ENCODE peak calls at places on chromosomes 1 and 21, in ten cellular contexts. I is H9; L is endodermal cell; W is fibroblast of lung; Z is right lobe of liver; T is neural progenitor cell; E is CD8-positive, alpha-beta T cell; S is A549; F is left lung; C is OCI-LY7. K is an unnamed sample. For H3K4me1, the result is how much of the 10 kb centered on the place peaks cover.

GRCh38 chr21:20720623-20721022 is 277.6 kb upstream of the NCAM2 start:
- DNase-seq in I (no peak), L (no peak), W (peak), Z (no peak), T (no peak), E (no peak), S (no peak), F (no peak), C (no peak), K (no peak)

GRCh38 chr1:114901739-114902255 is 47.1 kb downstream of the SYCP1 start:
- DNase-seq in I (peak), L (peak), W (no peak), Z (no peak), T (peak), E (no peak), S (no peak), F (peak), C (no peak), K (no peak)

GRCh38 chr1:92070892-92071291 is 4.3 kb downstream of the SETSIP start:
- DNase-seq in I (no peak), L (no peak), W (no peak), Z (no peak), T (no peak), E (no peak), S (no peak), F (no peak), C (no peak), K (no peak)

GRCh38 chr1:114707604-114708003 is 9.0 kb downstream of the NRAS start:
- DNase-seq in I (no peak), L (no peak), W (no peak), Z (no peak), T (no peak), E (no peak), S (no peak), F (no peak), C (no peak), K (no peak)

GRCh38 chr1:188782220-188782841 is 1695.3 kb downstream of the BRINP3 start:
- DNase-seq in I (peak), L (peak), W (peak), Z (no peak), T (peak), E (no peak), S (peak), F (no peak), C (peak), K (no peak)

GRCh38 chr1:160144921-160145320 is 6.5 kb upstream of the ATP1A4 start:
- DNase-seq in I (no peak), L (no peak), W (peak), Z (no peak), T (peak), E (no peak), S (no peak), F (no peak), C (no peak), K (no peak)

GRCh38 chr1:35220976-35221375 is 28.0 kb upstream of the SFPQ start:
- DNase-seq in I (peak), L (peak), W (peak), Z (no peak), T (peak), E (no peak), S (peak), F (no peak), C (peak), K (no peak)

GRCh38 chr1:19872190-19872589 is 10.0 kb upstream of the OTUD3 start:
- DNase-seq in I (no peak), L (no peak), W (no peak), Z (no peak), T (no peak), E (no peak), S (no peak), F (no peak), C (peak), K (no peak)

GRCh38 chr1:202677433-202677832 is 32.8 kb downstream of the SYT2 start:
- DNase-seq in I (no peak), L (no peak), W (no peak), Z (no peak), T (no peak), E (no peak), S (no peak), F (no peak), C (no peak), K (no peak)

GRCh38 chr1:22469219-22469618 is 17.6 kb downstream of the ZBTB40 start:
- DNase-seq in I (no peak), L (no peak), W (no peak), Z (no peak), T (no peak), E (no peak), S (no peak), F (no peak), C (no peak), K (no peak)

GRCh38 chr1:7110306-7110705 is 325.1 kb downstream of the CAMTA1 start:
- DNase-seq in I (no peak), L (no peak), W (peak), Z (no peak), T (no peak), E (no peak), S (no peak), F (no peak), C (no peak), K (no peak)

GRCh38 chr1:66364578-66365391 is 169.2 kb upstream of the SGIP1 start:
- DNase-seq in I (no peak), L (no peak), W (peak), Z (no peak), T (no peak), E (no peak), S (no peak), F (no peak), C (no peak), K (no peak)

GRCh38 chr1:20059847-20060246 is 10.1 kb upstream of the PLA2G5 start:
- DNase-seq in I (no peak), L (no peak), W (no peak), Z (no peak), T (no peak), E (no peak), S (no peak), F (no peak), C (peak), K (no peak)

GRCh38 chr1:199029401-199029800 is 390.6 kb downstream of the PTPRC start:
- DNase-seq in I (no peak), L (no peak), W (peak), Z (no peak), T (no peak), E (no peak), S (no peak), F (no peak), C (no peak), K (no peak)

GRCh38 chr1:154179951-154180687 is 11.8 kb downstream of the TPM3 start:
- DNase-seq in I (no peak), L (peak), W (no peak), Z (no peak), T (peak), E (no peak), S (no peak), F (no peak), C (peak), K (no peak)

GRCh38 chr1:7810395-7810794 is 26.3 kb downstream of the PER3 start:
- DNase-seq in I (no peak), L (no peak), W (peak), Z (no peak), T (no peak), E (no peak), S (no peak), F (no peak), C (no peak), K (no peak)

GRCh38 chr1:215900684-215901083 is 333.6 kb downstream of the KCTD3 start:
- DNase-seq in I (no peak), L (no peak), W (no peak), Z (no peak), T (no peak), E (no peak), S (no peak), F (no peak), C (no peak), K (no peak)

GRCh38 chr1:22527555-22528296 is 35.6 kb upstream of the EPHA8 start:
- DNase-seq in I (peak), L (peak), W (no peak), Z (no peak), T (peak), E (no peak), S (no peak), F (no peak), C (no peak), K (no peak)

GRCh38 chr1:180927348-180927747 is 14.7 kb downstream of the KIAA1614 start:
- DNase-seq in I (no peak), L (no peak), W (no peak), Z (peak), T (no peak), E (no peak), S (no peak), F (peak), C (no peak), K (no peak)

GRCh38 chr1:12630946-12631540 is 12.8 kb upstream of the AADACL4 start:
- DNase-seq in I (no peak), L (no peak), W (no peak), Z (no peak), T (no peak), E (no peak), S (no peak), F (no peak), C (no peak), K (no peak)

GRCh38 chr1:56400526-56400925 is 178.8 kb downstream of the PLPP3 start:
- DNase-seq in I (no peak), L (no peak), W (no peak), Z (no peak), T (no peak), E (no peak), S (no peak), F (no peak), C (no peak), K (no peak)

GRCh38 chr1:158607296-158607695 is 2.2 kb downstream of the OR10Z1 start:
- DNase-seq in I (no peak), L (peak), W (no peak), Z (no peak), T (no peak), E (no peak), S (no peak), F (no peak), C (no peak), K (no peak)

GRCh38 chr21:41631564-41632461 is 123.9 kb upstream of the TMPRSS2 start:
- DNase-seq in I (no peak), L (no peak), W (peak), Z (no peak), T (no peak), E (no peak), S (peak), F (peak), C (no peak), K (peak)

GRCh38 chr1:68051475-68051874 is 1.0 kb upstream of the DIRAS3 start:
- DNase-seq in I (peak), L (peak), W (peak), Z (peak), T (peak), E (no peak), S (no peak), F (peak), C (no peak), K (no peak)

GRCh38 chr1:68057564-68057963 is 7.1 kb upstream of the DIRAS3 start:
- DNase-seq in I (peak), L (peak), W (no peak), Z (no peak), T (no peak), E (no peak), S (no peak), F (no peak), C (no peak), K (no peak)

GRCh38 chr1:68057050-68057449 is 6.6 kb upstream of the DIRAS3 start:
- DNase-seq in I (no peak), L (no peak), W (no peak), Z (no peak), T (no peak), E (no peak), S (no peak), F (no peak), C (no peak), K (no peak)
- H3K27ac ChIP-seq in I (no peak), L (no peak), W (no peak), Z (no peak), T (no peak), E (no peak), S (no peak), F (no peak), C (no peak), K (no peak)

GRCh38 chr1:39160703-39161102 is 43.8 kb upstream of the MACF1 start:
- DNase-seq in I (no peak), L (no peak), W (peak), Z (no peak), T (no peak), E (no peak), S (no peak), F (no peak), C (no peak), K (no peak)
- TF ChIP-seq CTCF in I (no peak), L (no peak), W (no peak), Z (no peak), T (no peak), E (no peak), S (no peak), F (no peak), C (no peak), K (peak)

GRCh38 chr1:2049517-2050481 is at the start of gene PRKCZ:
- DNase-seq in I (peak), L (peak), W (peak), Z (peak), T (peak), E (peak), S (peak), F (peak), C (peak), K (peak)
- H3K4me1 ChIP-seq in I (under half), L (under half), W (under half), Z (under half), T (under half), E (under half), S (under half), F (under half), C (under half), K (under half)

GRCh38 chr1:156180471-156180870 is 13.4 kb upstream of the SLC25A44 start:
- DNase-seq in I (no peak), L (no peak), W (no peak), Z (no peak), T (no peak), E (no peak), S (no peak), F (no peak), C (no peak), K (no peak)
- H3K27ac ChIP-seq in I (peak), L (no peak), W (no peak), Z (no peak), T (no peak), E (no peak), S (peak), F (no peak), C (no peak), K (no peak)

GRCh38 chr1:240189386-240189989 is 97.8 kb downstream of the FMN2 start:
- DNase-seq in I (no peak), L (peak), W (peak), Z (no peak), T (peak), E (peak), S (peak), F (no peak), C (peak), K (no peak)
- TF ChIP-seq CTCF in I (peak), L (peak), W (peak), Z (peak), T (peak), E (peak), S (peak), F (peak), C (peak), K (peak)

GRCh38 chr1:212979340-212980122 is 29.2 kb downstream of the VASH2 start:
- DNase-seq in I (peak), L (peak), W (no peak), Z (no peak), T (no peak), E (no peak), S (no peak), F (no peak), C (no peak), K (no peak)

GRCh38 chr1:212981571-212982328 is 31.4 kb downstream of the VASH2 start:
- DNase-seq in I (peak), L (peak), W (no peak), Z (no peak), T (no peak), E (no peak), S (no peak), F (no peak), C (no peak), K (no peak)

GRCh38 chr1:212980123-212980800 is 29.9 kb downstream of the VASH2 start:
- DNase-seq in I (peak), L (peak), W (peak), Z (no peak), T (peak), E (no peak), S (no peak), F (no peak), C (no peak), K (no peak)

GRCh38 chr1:212982430-212983152 is 32.2 kb downstream of the VASH2 start:
- DNase-seq in I (peak), L (peak), W (no peak), Z (no peak), T (no peak), E (no peak), S (no peak), F (no peak), C (no peak), K (no peak)

DNA sequence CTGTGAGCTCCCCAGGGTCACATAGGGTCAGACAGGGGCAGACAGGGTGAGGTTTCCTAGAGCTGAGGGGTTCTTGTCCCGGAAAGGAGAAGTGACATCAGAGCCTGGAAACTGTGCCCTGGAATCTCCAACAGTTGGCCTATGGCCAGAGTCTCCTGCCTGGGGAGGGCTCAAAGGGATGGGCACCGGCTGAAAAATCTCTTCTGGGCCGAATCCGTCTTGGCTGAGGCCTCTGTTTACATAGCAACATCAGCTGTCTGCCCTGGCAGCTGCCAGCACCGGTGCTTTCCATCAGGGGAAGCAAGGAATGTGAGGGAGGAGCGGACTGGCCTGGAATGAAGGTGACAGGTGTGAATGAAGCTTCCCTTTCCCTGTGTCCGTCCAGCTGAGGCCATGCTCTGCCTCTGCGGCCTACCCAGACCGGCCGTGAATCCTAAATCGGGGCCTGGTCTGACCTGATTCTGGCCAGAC is 30.7 kb downstream of the VASH2 start:
- DNase-seq in I (peak), L (peak), W (no peak), Z (no peak), T (no peak), E (no peak), S (no peak), F (no peak), C (no peak), K (no peak)
- H3K4me1 ChIP-seq in I (under half), L (under half), W (under half), Z (under half), T (under half), E (under half), S (under half), F (under half), C (under half), K (under half)